ENCODE peak calls at places on chromosomes 5 and 9, in eight cellular contexts. E, X, H, F, G, L, B and K are unnamed samples.

GRCh38 chr9:110048473-110048975 is 159.4 kb downstream of the C9orf152 start:
- DNase-seq in E (peak), X (peak), H (peak), F (peak), G (peak), L (peak), B (peak), K (peak)

GRCh38 chr9:76818271-76818670 is 54.0 kb downstream of the PCA3 start:
- DNase-seq in E (peak), X (peak), H (no peak), F (peak), G (peak), L (no peak), B (peak), K (peak)

GRCh38 chr9:92140074-92140753 is 25.0 kb upstream of the SPTLC1 start:
- DNase-seq in E (peak), X (peak), H (peak), F (peak), G (peak), L (peak), B (peak), K (peak)

GRCh38 chr9:76557674-76558073 is 98.7 kb downstream of the GCNT1 start:
- DNase-seq in E (no peak), X (no peak), H (no peak), F (peak), G (no peak), L (no peak), B (no peak), K (no peak)

GRCh38 chr9:546797-547223 is 294.7 kb upstream of the DMRT1 start:
- DNase-seq in E (no peak), X (no peak), H (no peak), F (no peak), G (peak), L (no peak), B (peak), K (no peak)

GRCh38 chr5:68265822-68266395 is 50.4 kb downstream of the PIK3R1 start:
- DNase-seq in E (no peak), X (no peak), H (no peak), F (peak), G (no peak), L (no peak), B (no peak), K (no peak)

GRCh38 chr9:20606637-20607036 is 15.7 kb downstream of the MLLT3 start:
- DNase-seq in E (no peak), X (no peak), H (peak), F (no peak), G (peak), L (no peak), B (no peak), K (peak)

GRCh38 chr9:93134018-93134739 is at the start of gene NINJ1:
- DNase-seq in E (peak), X (peak), H (peak), F (peak), G (peak), L (peak), B (peak), K (peak)

GRCh38 chr5:33379757-33380156 is 61.0 kb upstream of the TARS1 start:
- DNase-seq in E (no peak), X (no peak), H (no peak), F (peak), G (no peak), L (no peak), B (no peak), K (peak)

GRCh38 chr5:67879619-67880357 is 335.8 kb upstream of the PIK3R1 start:
- DNase-seq in E (no peak), X (peak), H (no peak), F (no peak), G (no peak), L (no peak), B (no peak), K (no peak)

GRCh38 chr5:10709409-10709808 is 51.6 kb downstream of the DAP start:
- DNase-seq in E (no peak), X (no peak), H (no peak), F (no peak), G (no peak), L (no peak), B (no peak), K (no peak)

GRCh38 chr9:132249123-132249522 is 87.3 kb downstream of the NTNG2 start:
- DNase-seq in E (no peak), X (no peak), H (no peak), F (no peak), G (no peak), L (peak), B (no peak), K (no peak)

GRCh38 chr9:37036237-37037136 is 2.4 kb upstream of the PAX5 start:
- DNase-seq in E (no peak), X (no peak), H (no peak), F (peak), G (no peak), L (peak), B (no peak), K (peak)

GRCh38 chr5:93584531-93585053 is 1.6 kb downstream of the NR2F1 start:
- DNase-seq in E (no peak), X (no peak), H (no peak), F (no peak), G (no peak), L (no peak), B (peak), K (no peak)

GRCh38 chr5:93581738-93582414 is 857 bp upstream of the NR2F1-AS1 start:
- DNase-seq in E (no peak), X (peak), H (no peak), F (peak), G (no peak), L (no peak), B (peak), K (peak)

GRCh38 chr5:93583799-93584530 is 943 bp downstream of the NR2F1 start:
- DNase-seq in E (peak), X (no peak), H (no peak), F (peak), G (no peak), L (no peak), B (peak), K (peak)

GRCh38 chr5:93582677-93583524 is at the start of gene NR2F1:
- DNase-seq in E (peak), X (peak), H (no peak), F (peak), G (peak), L (no peak), B (peak), K (peak)

DNA sequence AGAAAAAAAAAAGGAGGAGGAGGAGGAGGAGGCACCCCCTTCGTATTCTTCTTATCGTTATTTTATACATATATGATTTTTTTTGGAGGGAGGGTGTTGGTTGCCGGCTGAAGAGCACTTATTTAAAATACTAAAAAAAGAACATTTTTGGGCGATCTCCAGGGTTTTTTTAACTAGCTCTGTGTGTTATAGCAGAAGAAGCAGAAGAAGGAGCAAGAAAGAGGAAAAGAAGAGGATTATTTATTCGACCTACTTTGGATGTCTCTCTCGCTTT is 440 bp downstream of the NR2F1 start:
- DNase-seq in E (no peak), X (no peak), H (no peak), F (peak), G (no peak), L (no peak), B (no peak), K (peak)
- H3K27ac ChIP-seq in E (peak), X (peak), H (no peak), F (peak), G (no peak), L (peak), B (peak), K (no peak)

DNA sequence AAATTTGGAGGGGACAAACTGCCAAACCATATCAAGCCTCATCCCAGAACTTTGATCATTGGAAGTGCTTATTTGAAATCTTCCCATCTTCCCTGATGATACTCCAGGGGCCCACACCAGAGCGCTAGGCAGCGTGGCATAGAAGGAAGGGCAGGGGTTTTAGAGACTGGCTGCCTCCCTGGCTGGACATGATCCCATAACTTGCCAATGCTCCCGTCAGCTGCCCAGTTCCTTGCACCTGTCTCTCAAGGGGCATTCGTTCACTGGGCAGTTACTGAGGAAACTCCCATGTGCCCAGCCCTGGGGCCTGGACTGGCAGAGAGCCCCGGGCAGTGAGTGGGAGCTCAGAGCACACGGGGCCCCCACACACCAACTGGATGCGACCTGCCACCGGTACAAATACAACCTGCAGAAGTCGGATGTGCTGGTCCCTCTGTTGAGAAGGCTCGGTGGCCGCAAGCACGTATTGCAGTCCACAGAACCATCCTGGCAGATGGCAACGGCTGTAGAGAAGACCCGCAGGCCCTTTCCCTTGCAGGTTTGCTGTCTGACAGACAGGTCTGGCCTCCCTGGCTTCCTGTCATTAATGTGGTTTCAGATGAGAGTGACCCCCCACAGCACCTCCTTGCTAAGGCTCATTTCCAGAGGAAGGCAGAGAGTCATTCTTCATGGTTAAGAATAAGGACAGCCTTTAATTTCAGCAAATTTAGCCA is 122.4 kb downstream of the MVB12B start:
- DNase-seq in E (no peak), X (no peak), H (peak), F (no peak), G (no peak), L (no peak), B (no peak), K (no peak)
- H3K27ac ChIP-seq in E (peak), X (no peak), H (no peak), F (no peak), G (no peak), L (no peak), B (no peak), K (no peak)

DNA sequence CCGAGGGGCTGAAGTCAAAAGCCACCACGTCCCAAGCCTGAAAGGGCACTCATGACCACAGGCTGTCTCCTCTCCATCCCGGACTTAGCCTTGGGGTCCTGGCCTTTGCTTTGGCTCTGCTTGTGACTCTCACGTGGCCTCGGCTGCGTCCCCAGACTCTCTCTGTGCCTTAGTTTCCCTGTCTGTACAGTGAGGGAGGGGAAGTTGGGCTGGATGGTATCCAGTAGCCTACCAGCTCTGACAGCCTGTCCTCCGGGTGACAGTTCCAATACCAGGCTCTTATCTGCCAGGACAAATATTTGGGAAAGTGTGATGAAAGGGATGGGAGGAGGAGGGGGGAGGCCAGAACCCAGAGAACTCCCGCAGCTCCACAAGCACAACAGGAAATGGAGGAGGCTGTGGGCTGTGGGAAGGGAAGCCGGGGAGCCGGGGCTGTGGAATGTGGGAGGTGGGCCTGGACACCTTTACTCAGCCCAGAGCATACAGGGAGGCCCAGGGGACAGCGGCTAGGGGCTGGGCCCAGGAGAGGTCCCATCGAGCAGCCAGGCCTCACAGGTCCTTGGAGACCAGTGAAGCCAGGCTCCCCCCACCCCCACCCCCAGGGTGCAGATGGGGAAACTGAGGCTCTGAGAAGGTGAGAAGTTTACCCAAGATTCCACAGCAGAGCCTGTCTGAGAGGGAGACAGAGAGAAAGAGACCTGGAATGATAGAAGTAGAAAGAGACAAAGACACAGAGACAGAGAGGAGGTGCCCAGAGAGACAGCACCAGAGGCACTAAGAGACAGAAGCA is 18.3 kb downstream of the PDGFRB start:
- DNase-seq in E (no peak), X (peak), H (no peak), F (peak), G (no peak), L (peak), B (no peak), K (peak)
- H3K27ac ChIP-seq in E (peak), X (peak), H (peak), F (peak), G (peak), L (peak), B (peak), K (peak)

GRCh38 chr5:132226516-132227234 is 978 bp downstream of the P4HA2 start:
- DNase-seq in E (no peak), X (no peak), H (peak), F (peak), G (peak), L (no peak), B (peak), K (no peak)
- H3K27ac ChIP-seq in E (peak), X (peak), H (peak), F (peak), G (peak), L (peak), B (no peak), K (no peak)

DNA sequence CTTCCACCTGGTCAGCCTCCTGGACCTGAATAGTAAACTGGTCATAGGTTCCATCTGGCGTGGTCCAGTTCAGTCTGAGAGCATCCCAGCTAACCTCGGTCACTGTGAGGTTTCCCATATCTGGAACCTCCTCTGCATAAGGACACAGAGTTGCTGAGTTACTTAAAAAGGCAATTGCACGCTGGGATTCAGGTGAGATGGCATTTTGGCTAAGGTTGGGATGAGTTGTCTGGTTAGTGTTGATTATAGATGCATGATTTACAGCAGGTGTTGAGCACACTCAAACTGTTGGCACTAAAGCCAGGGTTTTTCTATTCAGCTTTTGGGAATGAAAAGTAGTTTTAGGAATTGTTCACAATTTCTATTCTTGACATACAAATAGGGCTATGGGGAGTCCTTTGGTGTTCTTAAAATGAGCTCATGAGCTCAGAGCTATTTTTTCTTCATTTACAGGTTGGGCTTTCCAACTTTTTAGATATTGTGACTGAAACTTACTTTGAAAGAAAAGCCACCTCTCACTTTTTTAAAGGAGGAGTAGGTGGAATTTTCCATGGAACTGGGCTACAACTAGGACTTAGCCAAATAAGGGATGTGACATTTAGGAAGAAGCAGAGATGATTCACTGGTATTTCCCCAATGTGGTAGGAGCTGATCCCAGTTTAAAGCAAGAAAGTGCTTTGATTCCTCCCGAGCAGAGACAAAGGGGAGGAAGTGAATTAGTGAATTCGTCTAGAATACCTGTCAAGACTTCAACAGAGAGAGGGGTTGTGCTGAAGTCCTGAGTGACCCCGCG is 54.7 kb downstream of the TNC start:
- DNase-seq in E (no peak), X (no peak), H (no peak), F (peak), G (no peak), L (no peak), B (no peak), K (peak)
- H3K27ac ChIP-seq in E (no peak), X (no peak), H (no peak), F (peak), G (no peak), L (no peak), B (no peak), K (no peak)

GRCh38 chr5:117131048-117131679 is 556.5 kb upstream of the SEMA6A start:
- DNase-seq in E (no peak), X (no peak), H (no peak), F (no peak), G (no peak), L (no peak), B (no peak), K (no peak)
- H3K27ac ChIP-seq in E (no peak), X (no peak), H (no peak), F (no peak), G (no peak), L (no peak), B (no peak), K (no peak)

DNA sequence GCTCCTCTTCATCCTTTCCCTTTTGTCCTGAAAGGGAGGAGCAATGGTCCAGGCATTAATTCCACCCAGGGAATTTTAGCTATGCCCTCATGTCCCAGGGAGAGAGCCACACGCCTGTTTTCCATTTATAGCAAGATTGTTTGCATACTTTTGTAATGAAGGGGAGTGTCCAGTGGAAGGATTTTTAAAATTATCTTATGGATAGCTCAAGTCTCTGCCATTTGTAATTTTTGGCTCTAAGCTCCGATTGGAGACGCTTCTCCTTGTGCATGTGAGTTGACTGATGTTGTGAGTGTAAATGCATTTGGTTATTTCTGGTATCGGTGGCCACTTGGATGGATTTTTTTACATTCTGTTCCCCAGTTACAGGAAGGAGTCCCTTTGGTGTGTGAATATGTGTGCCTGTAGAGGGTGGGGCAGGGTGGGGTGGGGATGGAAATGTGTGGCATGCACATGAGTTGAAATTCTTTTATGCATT is 7.2 kb upstream of the RPL26L1 start:
- DNase-seq in E (no peak), X (no peak), H (no peak), F (peak), G (no peak), L (no peak), B (no peak), K (no peak)
- H3K27ac ChIP-seq in E (no peak), X (no peak), H (no peak), F (peak), G (no peak), L (no peak), B (no peak), K (no peak)